ENCODE peak calls at places on chromosomes 4 and X, in four cellular contexts. P is K562, C is H1, I is GM12891. L is an unnamed sample.

GRCh38 chr4:15186826-15187225 is 184.5 kb downstream of the CPEB2 start:
- DNase-seq in P (no peak), C (no peak), I (no peak), L (no peak)

GRCh38 chr4:25856756-25857155 is 6.0 kb downstream of the SEL1L3 start:
- DNase-seq in C (no peak), I (no peak), P (no peak), L (no peak)

GRCh38 chrX:16633754-16634153 is 16.2 kb upstream of the S100G start:
- DNase-seq in C (no peak), I (no peak), P (no peak), L (no peak)

GRCh38 chr4:73653695-73654106 is 33.5 kb upstream of the RASSF6 start:
- DNase-seq in C (no peak), P (peak), I (peak), L (no peak)

GRCh38 chrX:46913710-46914109 is 1.5 kb downstream of the JADE3 start:
- DNase-seq in I (no peak), C (no peak), P (no peak), L (no peak)

GRCh38 chr4:153776601-153777000 is 12.3 kb downstream of the SFRP2 start:
- DNase-seq in P (no peak), I (no peak), C (no peak), L (no peak)

GRCh38 chrX:129193357-129193756 is 329.9 kb downstream of the SMARCA1 start:
- DNase-seq in I (no peak), P (no peak), C (no peak), L (no peak)

GRCh38 chr4:83561381-83561780 is 25.5 kb downstream of the GPAT3 start:
- DNase-seq in I (no peak), P (no peak), C (no peak), L (no peak)

GRCh38 chr4:169079942-169080827 is 70.1 kb upstream of the CBR4 start:
- DNase-seq in C (no peak), I (no peak), P (peak), L (peak)

GRCh38 chr4:121370729-121371325 is 10.0 kb downstream of the QRFPR start:
- DNase-seq in P (peak), C (no peak), I (no peak), L (no peak)

GRCh38 chr4:119025916-119026661 is 109.5 kb upstream of the MYOZ2 start:
- DNase-seq in C (no peak), P (no peak), I (no peak), L (no peak)

GRCh38 chr4:119028296-119028695 is 107.3 kb upstream of the MYOZ2 start:
- DNase-seq in I (no peak), C (no peak), P (no peak), L (no peak)

GRCh38 chr4:119027815-119028214 is 107.8 kb upstream of the MYOZ2 start:
- DNase-seq in I (no peak), P (no peak), C (no peak), L (no peak)

GRCh38 chr4:119025440-119025839 is 110.2 kb upstream of the MYOZ2 start:
- DNase-seq in I (no peak), C (no peak), P (no peak), L (no peak)

GRCh38 chr4:119026662-119027444 is 108.8 kb upstream of the MYOZ2 start:
- DNase-seq in I (no peak), C (no peak), P (no peak), L (no peak)
- TF ChIP-seq POLR2A in I (no peak), C (no peak), P (no peak), L (no peak)

GRCh38 chr4:76282941-76283689 is 23.4 kb upstream of the STBD1 start:
- DNase-seq in C (no peak), I (no peak), P (no peak), L (no peak)

GRCh38 chr4:76280488-76281441 is 25.8 kb upstream of the STBD1 start:
- DNase-seq in C (no peak), I (no peak), P (no peak), L (no peak)

GRCh38 chr4:76279462-76279861 is 27.1 kb upstream of the STBD1 start:
- DNase-seq in P (no peak), C (no peak), I (no peak), L (no peak)

GRCh38 chr4:76278583-76278982 is 27.1 kb downstream of the FAM47E start:
- DNase-seq in I (no peak), P (no peak), C (no peak), L (no peak)

GRCh38 chr4:76283900-76284299 is 22.6 kb upstream of the STBD1 start:
- DNase-seq in C (no peak), P (no peak), I (no peak), L (no peak)
- TF ChIP-seq TAF1 in C (no peak), P (no peak), I (no peak), L (no peak)

DNA sequence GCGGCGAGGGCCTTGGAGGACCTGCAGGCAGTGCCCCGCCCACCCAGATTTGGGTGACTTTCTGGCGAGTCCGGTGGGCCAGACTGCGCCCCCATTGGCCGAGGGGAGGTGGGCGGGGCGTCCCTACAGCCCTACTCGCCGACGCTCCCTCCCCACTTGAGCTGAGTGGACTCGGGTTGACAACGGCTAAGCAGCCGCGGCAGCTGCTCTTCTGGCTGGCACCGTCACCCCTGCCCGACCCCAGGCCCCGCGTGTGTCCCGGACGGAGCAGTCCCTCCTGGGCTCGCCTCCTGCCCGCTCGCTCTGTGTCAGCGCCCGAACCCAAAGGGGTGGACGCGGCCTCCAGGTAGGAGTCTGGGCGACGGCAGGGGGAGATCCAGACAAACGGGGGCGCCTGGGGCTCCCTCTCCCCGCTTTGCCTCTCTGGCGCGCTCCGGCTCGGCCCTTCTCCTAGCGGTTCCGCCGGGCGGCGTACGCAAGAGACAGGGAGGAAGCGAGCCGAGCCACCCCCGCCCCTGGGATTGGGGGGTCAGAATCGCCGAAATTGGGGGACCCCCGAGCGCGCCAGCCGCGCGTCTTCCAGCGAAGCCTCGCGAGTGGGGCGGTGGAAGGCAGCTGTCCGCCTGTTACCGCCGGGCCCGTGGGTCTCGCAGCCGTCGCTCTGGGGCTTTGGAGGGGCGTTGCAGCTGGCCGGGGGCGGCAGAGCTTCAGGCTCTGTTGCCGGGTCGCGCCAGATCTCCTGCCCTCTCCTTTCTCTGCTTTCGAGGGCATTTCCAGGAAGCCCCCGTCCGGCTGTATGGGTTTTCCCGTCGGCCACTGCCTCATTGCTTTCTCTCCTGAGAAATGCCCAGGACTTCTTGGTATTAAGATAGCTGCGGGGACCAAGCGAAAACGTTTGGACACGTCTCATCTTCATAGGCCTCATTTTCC is 46.3 kb downstream of the STARD8 start:
- DNase-seq in C (peak), I (no peak), P (peak), L (no peak)
- TF ChIP-seq POLR2A in C (peak), I (no peak), P (peak), L (no peak)

GRCh38 chrX:110509778-110510510 is 151.3 kb downstream of the RTL9 start:
- DNase-seq in C (no peak), I (no peak), P (no peak), L (no peak)
- TF ChIP-seq TAF1 in C (no peak), I (no peak), P (no peak), L (no peak)

DNA sequence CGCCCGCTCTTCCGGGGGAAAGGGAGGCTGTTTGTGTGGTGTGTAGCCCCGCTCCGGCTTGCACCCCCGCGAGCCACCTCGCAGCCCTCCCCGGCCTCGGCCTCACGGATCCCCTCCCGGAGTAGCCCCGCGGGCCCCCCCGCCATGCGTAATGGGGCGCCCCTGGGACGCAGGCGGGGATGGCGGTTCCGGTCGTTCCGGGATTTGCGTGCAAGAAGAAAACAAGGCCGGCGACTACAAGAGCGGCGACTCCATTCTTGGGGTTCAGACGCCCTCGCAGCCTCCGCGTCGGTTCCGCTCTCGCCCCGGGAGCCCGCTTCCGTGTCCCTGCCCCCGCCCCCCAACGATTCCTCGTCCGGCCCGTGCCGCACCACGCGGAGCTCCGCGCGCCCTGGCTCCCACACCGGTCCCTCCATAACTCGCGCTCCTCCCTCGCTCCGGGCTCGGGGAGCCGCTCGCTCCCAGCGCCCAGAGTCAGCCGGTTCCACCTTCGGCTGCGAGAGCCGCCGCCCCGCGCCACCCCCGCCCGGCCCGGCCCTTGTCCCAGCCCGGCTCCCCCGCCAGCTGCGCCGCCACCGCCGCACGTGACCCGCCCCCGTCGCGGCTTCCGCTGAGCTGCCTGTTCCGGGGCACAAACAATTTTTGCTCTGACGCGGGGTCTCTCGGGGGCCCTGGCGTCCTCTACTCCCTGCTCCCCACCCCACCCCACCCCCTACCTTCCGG is 78.7 kb upstream of the BCOR start:
- DNase-seq in C (peak), P (peak), I (no peak), L (no peak)
- TF ChIP-seq POLR2A in C (peak), P (peak), I (peak), L (peak)

L was measured in GM12892.